ENCODE peak calls at places on chromosomes 13 and 19, in ten cellular contexts. R is ureter; U is activated CD4-positive, alpha-beta T cell treated with anti-CD3 and anti-CD28 coated beads, Interleukin-2, amount 50 U/mL, for 24 hours; I is HTR-8/SVneo; M is MV-4-11; G is fibroblast of pulmonary artery; X is T-cell; Z is activated CD8-positive, alpha-beta T cell treated with anti-CD3 and anti-CD28 coated beads, Interleukin-2, amount 10 ng/mL, durations not matched to agents 7 days and 5 days; E is nephron progenitor cell; S is foreskin fibroblast. W is an unnamed sample.

GRCh38 chr19:38656171-38656981 is 8.9 kb downstream of the ACTN4 start:
- DNase-seq in R (no peak), U (no peak), I (no peak), M (peak; percentile 72), G (peak; percentile 93), X (peak; percentile 50), Z (peak; percentile 60), E (no peak), S (peak; percentile 77), W (peak; percentile 27)

GRCh38 chr13:79385694-79386093 is 20.4 kb downstream of the RBM26 start:
- DNase-seq in R (no peak), U (no peak), I (no peak), M (peak; percentile 77), G (peak; percentile 38), X (no peak), Z (peak; percentile 54), E (no peak), S (no peak), W (no peak)

GRCh38 chr13:101258071-101258470 is 158.2 kb downstream of the NALCN start:
- DNase-seq in R (no peak), U (no peak), I (peak; percentile 21), M (peak; percentile 97), G (peak; percentile 70), X (no peak), Z (peak; percentile 80), E (peak; percentile 38), S (peak; percentile 91), W (peak; percentile 57)

GRCh38 chr19:19459099-19459498 is 53.6 kb downstream of the GATAD2A start:
- DNase-seq in R (no peak), U (no peak), I (no peak), M (no peak), G (peak; percentile 36), X (no peak), Z (no peak), E (no peak), S (no peak), W (no peak)

GRCh38 chr19:38142176-38143035 is 81.6 kb downstream of the DPF1 start:
- DNase-seq in R (peak; percentile 57), U (no peak), I (peak; percentile 65), M (peak; percentile 43), G (peak; percentile 63), X (peak; percentile 26), Z (peak; percentile 62), E (peak; percentile 78), S (peak; percentile 18), W (no peak)

GRCh38 chr13:110270507-110270906 is 36.5 kb downstream of the COL4A1 start:
- DNase-seq in R (peak; percentile 17), U (no peak), I (no peak), M (no peak), G (no peak), X (no peak), Z (no peak), E (no peak), S (no peak), W (no peak)

GRCh38 chr13:29817604-29818378 is 32.6 kb downstream of the UBL3 start:
- DNase-seq in R (no peak), U (no peak), I (no peak), M (peak; percentile 88), G (no peak), X (no peak), Z (no peak), E (no peak), S (no peak), W (peak; percentile 33)

GRCh38 chr19:52991484-52991883 is 22.2 kb upstream of the ERVV-1 start:
- DNase-seq in R (no peak), U (no peak), I (peak; percentile 33), M (no peak), G (peak; percentile 54), X (no peak), Z (no peak), E (no peak), S (peak; percentile 71), W (no peak)

GRCh38 chr13:112901951-112902651 is 66.9 kb upstream of the MCF2L start:
- DNase-seq in R (no peak), U (no peak), I (no peak), M (no peak), G (no peak), X (no peak), Z (no peak), E (no peak), S (no peak), W (no peak)

W was measured in GF-D8.